ENCODE peak calls at places on chromosomes 5 and 9, in seven cellular contexts. E is K562, Z is GM12891, A is GM12878, Q is GM12892, I is H1, X is SK-N-SH. V is an unnamed sample.

GRCh38 chr5:173474881-173475287 is 141.6 kb downstream of the BOD1 start:
- DNase-seq in I (no peak), A (no peak), E (no peak), Q (no peak), X (no peak), Z (no peak), V (no peak)

GRCh38 chr9:35714123-35714522 is 17.9 kb downstream of the TLN1 start:
- DNase-seq in Z (no peak), A (no peak), I (no peak), X (no peak), E (no peak), Q (no peak), V (no peak)

GRCh38 chr5:146516151-146516475 is at the start of gene GPR151:
- DNase-seq in I (no peak), Q (no peak), Z (no peak), A (no peak), X (no peak), E (no peak), V (no peak)

GRCh38 chr5:23583081-23583480 is 75.7 kb downstream of the PRDM9 start:
- DNase-seq in X (no peak), Z (no peak), I (no peak), A (no peak), E (no peak), Q (no peak), V (no peak)

GRCh38 chr5:178496219-178496618 is 94.0 kb downstream of the COL23A1 start:
- DNase-seq in X (no peak), Q (no peak), I (no peak), Z (no peak), A (no peak), E (no peak), V (no peak)

GRCh38 chr5:146643805-146644204 is 127.8 kb upstream of the GPR151 start:
- DNase-seq in E (no peak), I (no peak), Z (no peak), Q (no peak), X (no peak), A (no peak), V (no peak)

GRCh38 chr9:35515766-35516165 is 25.9 kb downstream of the RUSC2 start:
- DNase-seq in X (no peak), E (no peak), Q (no peak), Z (no peak), A (no peak), I (no peak), V (no peak)

GRCh38 chr9:88938181-88938580 is 53.1 kb upstream of the S1PR3 start:
- DNase-seq in X (no peak), Z (no peak), A (no peak), Q (no peak), E (no peak), I (no peak), V (no peak)

GRCh38 chr9:79660615-79661014 is 88.8 kb downstream of the TLE4 start:
- DNase-seq in I (no peak), X (no peak), A (no peak), Q (no peak), Z (no peak), E (no peak), V (no peak)

GRCh38 chr5:143118222-143118621 is 285.3 kb downstream of the NR3C1 start:
- DNase-seq in Q (no peak), A (no peak), E (no peak), Z (no peak), I (no peak), X (no peak), V (no peak)

GRCh38 chr5:127838661-127839060 is 135.5 kb downstream of the CCDC192 start:
- DNase-seq in I (no peak), Q (no peak), A (no peak), X (no peak), E (no peak), Z (no peak), V (no peak)

GRCh38 chr5:1384521-1384920 is 39.6 kb upstream of the CLPTM1L start:
- DNase-seq in A (no peak), Z (no peak), E (no peak), X (no peak), Q (no peak), I (no peak), V (no peak)

GRCh38 chr5:173281910-173282309 is 46.3 kb downstream of the STC2 start:
- DNase-seq in I (no peak), Q (no peak), Z (no peak), X (peak; percentile 46), E (no peak), A (no peak), V (no peak)

GRCh38 chr9:72256912-72257311 is 107.7 kb downstream of the GDA start:
- DNase-seq in Q (no peak), Z (no peak), I (no peak), A (no peak), X (no peak), E (no peak), V (no peak)

GRCh38 chr9:23543420-23543819 is 282.6 kb downstream of the ELAVL2 start:
- DNase-seq in A (no peak), I (no peak), Z (no peak), Q (no peak), X (no peak), E (no peak), V (no peak)

GRCh38 chr5:148005788-148006520 is 57.8 kb upstream of the SPINK5 start:
- DNase-seq in X (no peak), Z (no peak), I (peak; percentile 69), Q (no peak), E (no peak), A (no peak), V (peak; percentile 2)

GRCh38 chr9:89179920-89180667 is 1.5 kb upstream of the SHC3 start:
- DNase-seq in Z (no peak), I (peak; percentile 81), A (no peak), E (peak; percentile 18), X (peak; percentile 88), Q (no peak), V (peak; percentile 82)

GRCh38 chr5:138675998-138676397 is 77.2 kb upstream of the CTNNA1 start:
- DNase-seq in E (no peak), A (no peak), Z (no peak), I (no peak), Q (no peak), X (no peak), V (no peak)

GRCh38 chr9:123309611-123310010 is 41.2 kb upstream of the STRBP start:
- DNase-seq in A (no peak), E (peak; percentile 4), Q (no peak), Z (no peak), I (no peak), X (no peak), V (no peak)

GRCh38 chr9:134439368-134439784 is 113.1 kb downstream of the RXRA start:
- DNase-seq in I (no peak), E (no peak), X (no peak), A (no peak), Q (no peak), Z (no peak), V (peak; percentile 32)

DNA sequence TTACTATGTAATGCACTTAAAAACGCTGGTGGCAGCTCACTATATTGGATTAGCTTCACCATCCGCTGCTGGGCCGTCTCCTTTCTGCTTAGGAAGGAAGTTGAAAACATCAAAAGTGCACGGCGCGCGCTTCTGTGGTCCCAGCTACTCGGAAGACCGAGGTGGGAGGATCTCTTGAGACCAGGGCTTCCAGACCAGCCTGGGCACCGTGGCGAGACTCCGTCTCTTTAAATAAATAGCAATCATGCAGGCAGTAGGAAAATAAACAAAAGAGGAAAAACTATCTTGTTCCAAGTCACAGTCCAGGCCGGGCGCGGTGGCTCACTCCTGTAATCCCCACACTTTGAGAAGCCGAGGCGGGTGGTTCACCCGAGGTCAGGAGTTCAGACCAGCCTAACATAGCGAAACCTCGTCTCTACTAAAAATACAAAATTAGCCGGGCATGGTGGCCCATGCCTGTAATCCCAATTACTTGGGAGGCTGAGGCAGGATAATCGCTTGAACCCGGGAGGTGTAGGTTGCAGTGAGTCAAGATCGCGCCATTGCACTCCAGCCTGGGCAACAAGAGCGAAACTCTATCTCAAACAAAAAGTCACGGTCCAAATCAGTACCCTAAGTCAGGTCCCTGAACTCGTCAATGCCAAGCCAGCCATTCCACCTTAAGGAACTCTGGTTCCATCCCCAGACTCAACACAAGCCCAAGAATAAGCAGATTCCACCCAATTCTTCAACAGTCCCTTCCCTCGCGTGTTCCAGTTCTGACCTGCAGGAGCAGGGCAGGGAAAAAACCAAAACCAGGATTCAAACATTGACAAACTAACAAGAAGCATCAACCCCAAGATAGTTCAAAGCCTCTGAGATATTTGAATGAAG is 1.0 kb upstream of the GOLGA1 start:
- DNase-seq in I (peak; percentile 46), A (peak; percentile 19), E (no peak), X (peak; percentile 14), Q (no peak), Z (no peak), V (peak; percentile 29)
- TF ChIP-seq TAF1 in I (no peak), A (peak; percentile 39), E (peak; percentile 11), X (no peak), Q (no peak), Z (no peak), V (no peak)

DNA sequence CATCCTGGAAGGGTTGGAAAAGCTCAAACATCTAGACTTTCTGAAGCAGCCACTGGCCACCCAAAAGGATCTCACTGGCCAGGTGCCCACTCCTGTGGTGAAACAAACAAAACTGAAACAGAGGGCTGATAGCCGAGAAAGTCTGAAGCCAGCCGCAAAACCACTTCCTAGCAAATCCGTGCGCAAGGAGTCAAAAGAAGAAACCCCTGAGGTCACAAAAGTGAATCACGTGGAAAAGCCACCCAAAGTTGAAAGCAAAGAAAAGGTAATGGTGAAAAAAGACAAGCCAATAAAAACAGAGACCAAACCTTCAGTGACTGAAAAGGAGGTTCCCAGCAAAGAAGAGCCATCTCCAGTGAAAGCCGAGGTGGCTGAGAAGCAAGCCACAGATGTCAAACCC is 87.6 kb downstream of the MAP1B start:
- DNase-seq in E (no peak), Z (no peak), A (peak; percentile 72), Q (peak; percentile 5), I (no peak), X (no peak), V (no peak)
- TF ChIP-seq TAF1 in E (no peak), Z (no peak), A (no peak), Q (no peak), I (no peak), X (no peak), V (no peak)

DNA sequence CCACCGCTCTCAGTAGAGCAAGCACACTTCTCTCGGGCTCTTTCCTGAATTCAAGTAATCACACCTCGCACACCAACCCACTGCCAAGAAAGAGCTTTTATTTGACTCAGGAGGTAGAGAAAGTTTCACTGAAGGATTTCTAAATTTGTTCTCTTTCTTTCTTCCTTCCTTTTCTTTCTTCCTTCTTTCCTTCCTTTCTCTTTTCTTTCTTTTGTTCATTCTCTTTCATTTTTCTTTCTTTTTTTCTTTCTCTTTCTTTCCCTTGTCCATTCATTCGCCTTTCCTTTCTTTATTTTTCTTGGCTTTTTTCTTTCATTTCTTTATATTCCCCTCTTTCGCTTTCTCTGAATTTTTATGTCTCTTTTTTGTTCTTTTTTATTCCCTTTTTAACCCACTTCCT is 300.1 kb downstream of the ENC1 start:
- DNase-seq in Q (no peak), A (no peak), X (no peak), E (no peak), Z (no peak), I (no peak), V (no peak)
- TF ChIP-seq TAF1 in Q (no peak), A (no peak), X (no peak), E (no peak), Z (no peak), I (no peak), V (no peak)

GRCh38 chr5:120738568-120738967 is 274.5 kb downstream of the PRR16 start:
- DNase-seq in A (no peak), I (no peak), Q (no peak), Z (no peak), E (no peak), X (no peak), V (no peak)

GRCh38 chr5:120735076-120735475 is 271.0 kb downstream of the PRR16 start:
- DNase-seq in X (no peak), Q (no peak), E (no peak), A (no peak), Z (no peak), I (no peak), V (no peak)

GRCh38 chr5:120740989-120741388 is 276.9 kb downstream of the PRR16 start:
- DNase-seq in Q (no peak), X (no peak), I (no peak), E (no peak), A (no peak), Z (no peak), V (no peak)
- TF ChIP-seq TAF1 in Q (no peak), X (no peak), I (no peak), E (no peak), A (no peak), Z (no peak), V (no peak)